ENCODE peak calls at places on chromosomes 1 and 21, in ten cellular contexts. L, V, W, E, A, F, G, Z, U and I are unnamed samples.

GRCh38 chr1:90899263-90899662 is 122.6 kb downstream of the ZNF644 start:
- DNase-seq in F (no peak), G (no peak), Z (no peak), V (no peak), L (no peak), W (no peak), A (no peak), U (no peak), E (no peak), I (no peak)

GRCh38 chr1:112557385-112557784 is 48.6 kb downstream of the WNT2B start:
- DNase-seq in E (no peak), V (no peak), A (no peak), Z (peak; percentile 5), U (no peak), F (no peak), G (no peak), W (peak; percentile 12), L (no peak), I (no peak)

GRCh38 chr21:44275041-44275440 is 10.6 kb upstream of the AIRE start:
- DNase-seq in F (peak; percentile 62), W (no peak), Z (no peak), E (no peak), L (no peak), A (no peak), U (no peak), G (no peak), V (no peak), I (no peak)

GRCh38 chr1:89826594-89826993 is 5.8 kb downstream of the LRRC8D start:
- DNase-seq in L (no peak), F (no peak), A (no peak), G (no peak), W (peak; percentile 57), Z (peak; percentile 85), U (no peak), V (no peak), E (no peak), I (no peak)

GRCh38 chr1:171988243-171988642 is 146.9 kb downstream of the DNM3 start:
- DNase-seq in G (no peak), V (no peak), W (peak; percentile 22), A (no peak), E (no peak), L (no peak), Z (no peak), F (no peak), U (no peak), I (no peak)

GRCh38 chr1:95084317-95085176 is 11.8 kb upstream of the ALG14 start:
- DNase-seq in L (peak; percentile 13), Z (peak; percentile 33), U (peak; percentile 76), G (no peak), W (peak; percentile 43), A (peak; percentile 18), E (peak; percentile 73), F (peak; percentile 28), V (peak; percentile 23), I (no peak)

GRCh38 chr1:208219659-208220282 is 24.4 kb downstream of the PLXNA2 start:
- DNase-seq in G (peak; percentile 65), U (no peak), E (no peak), V (peak; percentile 86), A (no peak), W (peak; percentile 97), L (no peak), Z (peak; percentile 91), F (no peak), I (no peak)

GRCh38 chr1:33918368-33918767 is 54.5 kb downstream of the HMGB4 start:
- DNase-seq in U (no peak), V (no peak), Z (no peak), F (no peak), W (peak; percentile 80), E (no peak), L (no peak), A (no peak), G (peak; percentile 38), I (no peak)

GRCh38 chr1:91631718-91632330 is 131.2 kb downstream of the CDC7 start:
- DNase-seq in E (no peak), A (no peak), W (no peak), L (no peak), V (no peak), F (no peak), G (no peak), U (no peak), Z (no peak), I (no peak)

GRCh38 chr1:228940526-228940925 is 205.2 kb downstream of the RHOU start:
- DNase-seq in L (no peak), W (no peak), Z (no peak), G (no peak), U (no peak), E (no peak), F (no peak), A (no peak), V (no peak), I (no peak)

GRCh38 chr1:43253876-43254275 is 15.9 kb upstream of the TMEM125 start:
- DNase-seq in G (no peak), L (no peak), W (no peak), E (no peak), Z (no peak), V (no peak), A (no peak), U (no peak), F (no peak), I (no peak)

GRCh38 chr1:21903638-21904474 is 33.3 kb downstream of the HSPG2 start:
- DNase-seq in E (no peak), V (no peak), Z (no peak), L (no peak), A (no peak), U (no peak), F (no peak), G (no peak), W (no peak), I (no peak)

GRCh38 chr1:203038217-203038741 is 12.0 kb downstream of the PPFIA4 start:
- DNase-seq in F (no peak), Z (peak; percentile 83), V (peak; percentile 53), L (no peak), W (peak; percentile 96), U (peak; percentile 43), G (peak; percentile 59), A (no peak), E (no peak), I (no peak)

GRCh38 chr1:35692310-35692709 is 26.4 kb downstream of the C1orf216 start:
- DNase-seq in A (no peak), G (no peak), Z (no peak), E (no peak), F (no peak), L (no peak), U (no peak), W (no peak), V (no peak), I (no peak)

GRCh38 chr1:219498666-219499065 is 114.2 kb downstream of the ZC3H11B start:
- DNase-seq in Z (no peak), F (no peak), G (no peak), W (no peak), E (no peak), V (peak; percentile 53), U (no peak), A (no peak), L (no peak), I (no peak)

GRCh38 chr21:27581168-27581567 is 614.3 kb upstream of the ADAMTS5 start:
- DNase-seq in E (no peak), V (no peak), G (no peak), Z (peak; percentile 89), A (no peak), L (no peak), W (peak; percentile 77), U (no peak), F (no peak), I (no peak)

GRCh38 chr1:27650527-27651175 is 15.7 kb upstream of the FGR start:
- DNase-seq in F (peak; percentile 78), U (no peak), A (no peak), W (peak; percentile 86), Z (peak; percentile 68), E (no peak), L (no peak), V (no peak), G (no peak), I (no peak)

GRCh38 chr1:23801338-23801748 is 789 bp upstream of the GALE start:
- DNase-seq in W (no peak), U (no peak), Z (peak; percentile 51), F (no peak), A (no peak), E (no peak), G (no peak), V (no peak), L (no peak), I (no peak)

GRCh38 chr1:163673076-163673475 is 351.3 kb downstream of the NUF2 start:
- DNase-seq in Z (no peak), E (no peak), L (no peak), A (no peak), G (no peak), U (no peak), F (no peak), W (no peak), V (no peak), I (no peak)

GRCh38 chr1:50705041-50705440 is 255.0 kb downstream of the FAF1 start:
- DNase-seq in F (no peak), W (no peak), A (no peak), V (no peak), E (no peak), G (no peak), Z (peak; percentile 28), U (no peak), L (no peak), I (no peak)

GRCh38 chr21:23083242-23083641 is 2085.0 kb downstream of the NCAM2 start:
- DNase-seq in V (no peak), A (no peak), E (no peak), F (no peak), G (no peak), Z (no peak), W (no peak), L (no peak), U (no peak), I (no peak)

GRCh38 chr1:53281180-53281579 is 42.9 kb upstream of the MAGOH start:
- DNase-seq in W (no peak), A (no peak), E (no peak), U (no peak), G (no peak), L (no peak), Z (no peak), F (no peak), V (no peak), I (no peak)

GRCh38 chr21:44419679-44420078 is 35.6 kb upstream of the LRRC3 start:
- DNase-seq in F (no peak), W (no peak), L (no peak), V (no peak), Z (no peak), E (no peak), A (no peak), U (no peak), G (no peak), I (no peak)

GRCh38 chr21:42097860-42098259 is 26.7 kb downstream of the UMODL1 start:
- DNase-seq in V (peak; percentile 58), U (no peak), L (no peak), E (no peak), A (no peak), Z (peak; percentile 97), F (peak; percentile 80), G (peak; percentile 97), W (peak; percentile 99), I (peak; percentile 71)

GRCh38 chr21:42496839-42497202 is 797 bp upstream of the RSPH1 start:
- DNase-seq in V (peak; percentile 39), G (no peak), W (no peak), E (no peak), F (no peak), U (no peak), Z (no peak), A (no peak), L (no peak), I (peak; percentile 33)

GRCh38 chr1:198175418-198176170 is 18.8 kb downstream of the NEK7 start:
- DNase-seq in W (peak; percentile 68), V (no peak), G (no peak), U (no peak), L (no peak), E (peak; percentile 25), A (no peak), Z (peak; percentile 32), F (no peak), I (no peak)